ENCODE peak calls at places on chromosome 19, in six cellular contexts. G, M, J, B, W and T are unnamed samples.

GRCh38 chr19:35851213-35852028 is 883 bp downstream of the NPHS1 start:
- DNase-seq in G (no peak), M (no peak), W (no peak), J (no peak), B (no peak), T (no peak)

GRCh38 chr19:58409010-58409790 is 751 bp downstream of the ZNF584 start:
- DNase-seq in W (peak), J (no peak), G (peak), M (peak), B (no peak), T (no peak)

GRCh38 chr19:57410748-57411671 is at the start of gene ZNF17:
- DNase-seq in B (peak), M (peak), G (peak), W (peak), J (peak), T (peak)

GRCh38 chr19:7665076-7665475 is 3.8 kb upstream of the RETN start:
- DNase-seq in J (no peak), B (no peak), M (no peak), G (no peak), W (no peak), T (no peak)

GRCh38 chr19:52492201-52492960 is 35.1 kb upstream of the ZNF808 start:
- DNase-seq in M (no peak), B (no peak), G (no peak), J (no peak), W (no peak), T (no peak)

GRCh38 chr19:36225219-36225892 is 10.4 kb downstream of the ZNF146 start:
- DNase-seq in J (no peak), W (no peak), B (no peak), G (no peak), M (no peak), T (peak)

GRCh38 chr19:38654478-38655079 is 7.1 kb downstream of the ACTN4 start:
- DNase-seq in J (no peak), B (no peak), G (no peak), W (peak), M (no peak), T (no peak)

GRCh38 chr19:4929186-4929585 is 19.9 kb downstream of the UHRF1 start:
- DNase-seq in B (no peak), G (no peak), M (no peak), J (no peak), W (no peak), T (no peak)

GRCh38 chr19:16036941-16037340 is 39.4 kb upstream of the TPM4 start:
- DNase-seq in B (no peak), G (no peak), W (no peak), J (no peak), M (no peak), T (no peak)

GRCh38 chr19:23378948-23379347 is 16.3 kb downstream of the ZNF91 start:
- DNase-seq in B (no peak), M (no peak), W (no peak), G (no peak), J (no peak), T (no peak)

GRCh38 chr19:13492128-13492527 is 14.2 kb downstream of the CACNA1A start:
- DNase-seq in B (no peak), J (no peak), W (peak), G (no peak), M (no peak), T (peak)

GRCh38 chr19:47651132-47651531 is 42.2 kb downstream of the BICRA start:
- DNase-seq in J (no peak), B (no peak), G (no peak), W (no peak), M (no peak), T (no peak)

GRCh38 chr19:47649588-47649987 is 40.7 kb downstream of the BICRA start:
- DNase-seq in B (no peak), J (no peak), W (no peak), G (no peak), M (no peak), T (no peak)

GRCh38 chr19:47652285-47652684 is 43.4 kb downstream of the BICRA start:
- DNase-seq in G (no peak), W (no peak), M (no peak), J (no peak), B (no peak), T (no peak)

GRCh38 chr19:47650695-47651094 is 41.8 kb downstream of the BICRA start:
- DNase-seq in B (no peak), G (no peak), M (no peak), J (no peak), W (no peak), T (no peak)

DNA sequence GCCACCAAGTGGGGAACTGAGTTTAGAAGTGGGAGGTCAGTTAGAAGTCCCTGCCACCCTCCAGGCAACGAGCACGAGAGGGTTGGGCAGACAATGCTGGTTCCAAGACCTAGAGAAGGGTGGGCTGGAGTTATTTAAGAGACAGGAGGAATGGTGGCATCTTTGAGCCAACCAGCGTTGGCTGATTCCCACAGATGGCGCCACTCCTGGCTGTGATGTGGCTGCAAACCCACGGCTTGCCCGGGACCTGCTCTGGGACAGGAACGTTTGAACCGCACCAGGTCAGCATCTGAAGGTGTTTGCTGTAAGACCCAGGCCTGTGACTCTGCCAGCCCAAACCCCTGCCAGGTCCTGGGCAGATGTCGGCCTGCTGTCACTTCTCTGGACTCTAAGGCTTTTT is 42.8 kb downstream of the BICRA start:
- DNase-seq in B (no peak), M (no peak), G (no peak), W (no peak), J (no peak), T (no peak)
- TF ChIP-seq CTCF in B (no peak), M (no peak), G (no peak), W (peak), J (no peak), T (no peak)

GRCh38 chr19:41816761-41817160 is 20.4 kb downstream of the CEACAM3 start:
- DNase-seq in G (no peak), W (no peak), M (no peak), B (no peak), J (no peak), T (no peak)

GRCh38 chr19:41815301-41815700 is 18.9 kb downstream of the CEACAM3 start:
- DNase-seq in M (no peak), J (no peak), W (no peak), G (no peak), B (no peak), T (no peak)

GRCh38 chr19:41821003-41821735 is 23.3 kb downstream of the LYPD4 start:
- DNase-seq in G (no peak), B (peak), J (peak), W (peak), M (peak), T (no peak)
- TF ChIP-seq CTCF in G (peak), B (peak), J (peak), W (peak), M (peak), T (peak)

DNA sequence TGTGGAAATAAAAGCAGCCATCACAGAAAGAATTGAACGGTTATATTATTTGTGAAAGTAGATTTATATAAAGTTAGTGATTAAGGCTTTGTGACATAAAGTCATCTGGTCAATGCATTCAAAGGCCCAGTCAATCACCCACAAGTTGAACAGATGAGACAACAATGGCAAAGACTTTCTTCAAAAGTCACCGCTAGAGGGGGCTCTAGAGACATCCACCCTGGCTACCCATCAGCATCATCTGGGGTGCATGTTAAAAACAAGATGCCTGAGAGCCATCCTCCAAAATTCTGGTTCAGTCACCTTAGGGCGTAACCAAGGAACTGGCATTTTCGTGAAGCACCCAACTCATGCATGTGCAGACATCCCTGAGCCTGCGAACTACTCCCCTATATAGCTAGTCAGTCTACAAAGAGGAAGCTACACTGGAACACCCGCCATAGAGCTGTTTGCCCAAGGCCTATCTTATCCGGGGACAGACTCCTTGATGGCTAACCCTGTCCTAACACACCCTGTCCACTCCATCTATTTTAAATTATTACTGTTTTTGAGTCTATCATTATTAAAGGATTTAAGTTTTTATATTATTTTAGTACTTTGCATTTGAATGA is 970.5 kb downstream of the UQCRFS1 start:
- DNase-seq in J (no peak), M (peak), B (peak), G (no peak), W (peak), T (no peak)
- TF ChIP-seq CTCF in J (peak), M (no peak), B (peak), G (peak), W (peak), T (peak)

DNA sequence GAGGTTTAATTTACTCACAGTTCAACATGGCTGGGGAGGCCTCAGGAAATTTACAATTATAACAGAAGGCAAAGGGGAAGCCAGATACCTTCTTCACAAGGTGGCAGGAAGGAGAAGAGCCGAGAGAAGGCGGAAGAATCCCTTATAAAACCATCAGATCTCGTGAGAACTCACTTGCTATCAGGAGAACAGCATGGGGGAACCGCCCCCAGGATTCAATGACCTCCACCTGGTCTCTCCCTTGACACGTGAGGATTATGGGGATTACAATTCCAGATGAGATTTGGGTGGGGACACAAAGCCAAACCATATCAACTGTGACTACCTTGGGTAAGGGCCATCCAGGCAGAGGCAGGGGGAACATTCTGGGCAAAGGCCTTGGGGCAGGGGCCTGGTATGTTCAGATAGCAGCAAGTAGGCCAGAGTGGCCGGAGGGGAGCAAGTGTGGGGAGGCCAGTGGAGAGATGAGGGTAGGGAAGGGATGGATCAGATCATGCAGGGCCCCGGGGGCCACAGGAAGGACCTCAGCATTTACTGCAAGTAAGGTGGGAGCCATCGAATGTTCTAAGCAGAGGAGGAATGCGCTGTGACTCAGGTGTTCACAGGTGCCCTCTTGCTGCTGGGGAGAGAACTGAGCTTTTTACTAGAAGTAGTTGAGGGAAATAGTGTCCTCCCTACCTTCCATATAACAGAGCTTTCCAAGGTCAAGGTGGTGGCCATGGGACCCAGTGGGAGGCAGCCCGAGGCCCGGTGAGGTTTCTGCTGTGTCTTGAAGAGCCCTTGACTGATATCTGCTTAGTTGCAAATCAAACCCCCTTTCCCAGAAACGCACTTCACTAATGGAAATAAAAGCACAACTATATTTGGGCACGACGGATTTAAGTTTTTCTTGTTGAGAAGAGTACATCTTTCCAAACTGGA is 18.0 kb downstream of the RAB3D start:
- DNase-seq in B (no peak), M (no peak), G (no peak), J (no peak), W (no peak), T (no peak)
- TF ChIP-seq CTCF in B (no peak), M (no peak), G (no peak), J (no peak), W (no peak), T (no peak)

GRCh38 chr19:11535792-11536595 is 2.7 kb upstream of the CNN1 start:
- DNase-seq in B (peak), W (peak), G (peak), J (peak), M (peak), T (no peak)

GRCh38 chr19:11534538-11534937 is 4.1 kb upstream of the CNN1 start:
- DNase-seq in W (no peak), G (no peak), B (no peak), J (no peak), M (no peak), T (no peak)

GRCh38 chr19:11528551-11529341 is at the start of gene ECSIT:
- DNase-seq in G (peak), B (peak), J (peak), W (peak), M (peak), T (peak)

DNA sequence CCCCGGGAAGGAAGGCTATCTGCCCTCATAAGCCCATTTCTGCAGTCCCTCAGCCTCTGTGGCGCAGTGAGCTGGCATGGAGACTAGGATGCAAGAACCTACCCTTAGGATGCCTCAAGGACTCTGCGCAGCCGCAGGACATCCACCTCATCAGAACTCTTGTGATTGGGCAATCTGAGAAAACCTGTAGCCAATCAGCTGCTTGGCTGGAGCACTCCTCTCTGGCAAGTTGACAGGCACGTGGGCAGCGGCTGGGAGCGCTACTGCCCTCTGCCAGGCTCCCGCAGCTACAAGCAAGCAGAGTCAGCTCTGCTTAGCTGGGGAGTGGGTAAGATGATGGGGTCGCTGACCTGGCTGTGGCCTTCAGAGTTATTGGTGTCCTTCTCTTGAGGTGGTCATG is 1.5 kb upstream of the ECSIT start:
- DNase-seq in M (peak), W (peak), G (peak), J (peak), B (no peak), T (no peak)
- TF ChIP-seq CTCF in M (no peak), W (no peak), G (peak), J (no peak), B (no peak), T (peak)

GRCh38 chr19:18338471-18339001 is 1.9 kb upstream of the PGPEP1 start:
- DNase-seq in W (no peak), J (no peak), B (no peak), M (no peak), G (no peak), T (no peak)

GRCh38 chr19:18340237-18340989 is at the start of gene PGPEP1:
- DNase-seq in B (peak), M (peak), J (peak), G (peak), W (peak), T (no peak)

GRCh38 chr19:18342090-18342632 is 1.8 kb downstream of the PGPEP1 start:
- DNase-seq in J (no peak), B (no peak), W (no peak), G (no peak), M (no peak), T (no peak)

GRCh38 chr19:18340990-18341868 is 831 bp downstream of the PGPEP1 start:
- DNase-seq in G (peak), B (peak), J (peak), M (peak), W (no peak), T (no peak)

GRCh38 chr19:18339703-18340102 is 695 bp upstream of the PGPEP1 start:
- DNase-seq in M (peak), W (peak), B (peak), J (no peak), G (no peak), T (no peak)
- TF ChIP-seq CTCF in M (peak), W (peak), B (peak), J (no peak), G (no peak), T (peak)

DNA sequence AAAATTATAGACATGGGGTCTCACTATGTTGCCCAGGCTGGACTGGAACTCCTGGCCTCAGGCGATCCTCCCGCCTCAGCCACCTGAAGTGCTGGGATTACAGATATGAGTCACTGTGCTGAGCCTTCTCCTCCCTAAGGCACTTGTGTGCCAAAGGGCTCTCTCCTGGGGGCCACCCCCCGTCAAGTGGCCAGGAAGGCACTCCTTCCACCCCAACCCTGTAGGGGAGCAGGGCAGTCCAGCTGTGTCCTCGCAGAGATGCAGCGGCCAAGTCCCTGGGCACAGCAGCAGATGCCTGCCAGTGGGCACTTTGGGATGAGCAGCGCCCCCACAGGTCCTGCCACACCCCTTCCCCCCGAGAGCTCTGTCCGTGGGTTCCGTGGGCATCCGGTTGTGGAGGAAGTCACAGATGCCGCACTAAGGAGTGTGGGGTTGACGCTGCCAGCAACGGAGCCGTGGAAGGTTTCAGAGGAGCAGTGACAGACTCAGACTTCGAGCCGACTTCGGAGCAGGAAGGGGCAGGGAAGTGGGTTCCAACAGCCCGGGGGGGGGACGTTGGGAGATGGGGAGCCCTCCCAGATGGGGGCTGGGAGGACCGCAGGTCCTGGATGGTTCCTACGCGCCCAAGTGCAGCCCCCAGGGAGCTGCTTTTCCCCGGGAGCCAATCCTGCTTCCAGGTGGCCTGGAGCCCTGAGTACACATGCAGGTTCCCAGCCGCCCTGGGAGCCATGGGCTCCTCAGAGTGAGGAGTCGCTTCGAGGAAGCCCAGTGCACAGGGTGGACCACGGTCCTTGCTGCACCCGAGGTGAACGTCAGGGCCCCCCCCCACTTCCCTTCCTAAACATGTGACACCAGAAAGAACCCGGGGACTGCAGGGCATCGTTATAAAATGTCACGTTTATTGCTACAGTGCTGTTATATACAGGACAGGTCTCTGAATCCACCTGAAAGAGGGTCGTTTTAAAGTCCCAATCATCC is 3.4 kb upstream of the UQCR11 start:
- DNase-seq in G (no peak), W (no peak), B (peak), J (no peak), M (no peak), T (no peak)
- TF ChIP-seq CTCF in G (no peak), W (no peak), B (no peak), J (no peak), M (no peak), T (no peak)

DNA sequence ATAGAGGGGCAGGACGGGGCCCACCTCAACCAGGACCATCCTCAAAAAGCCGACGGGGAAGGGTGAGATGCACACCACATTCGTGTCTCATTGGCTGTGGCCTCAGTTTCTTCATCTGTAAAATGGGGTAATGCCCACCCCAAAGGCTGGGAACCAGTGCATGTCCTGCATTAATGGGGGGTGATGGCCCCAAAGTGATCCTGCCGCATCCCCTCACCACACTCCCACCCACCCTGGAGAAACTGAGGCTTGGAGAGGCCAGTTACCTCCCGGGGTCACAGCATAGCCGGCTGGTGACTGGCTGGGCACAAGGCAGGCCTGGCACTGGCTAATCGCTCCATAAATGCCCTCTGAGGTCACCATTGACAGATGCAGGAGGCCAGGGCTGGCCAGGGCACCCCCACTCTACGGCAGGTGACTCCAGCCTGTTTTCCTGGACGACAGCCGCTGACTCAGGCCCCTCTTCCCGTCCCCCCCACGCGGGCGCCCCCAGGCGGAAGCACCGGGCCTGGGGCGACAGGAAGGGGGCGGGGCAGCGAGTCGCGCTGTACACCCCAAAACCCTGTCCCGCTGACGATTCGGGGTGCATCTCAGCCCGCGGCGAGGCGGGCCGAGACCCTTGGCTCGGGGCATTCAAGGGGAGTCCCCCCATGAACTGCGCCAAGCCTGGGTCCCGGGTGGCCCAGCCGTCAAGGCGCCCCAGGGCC is 483 bp upstream of the MIDN start:
- DNase-seq in M (peak), J (peak), W (peak), B (peak), G (peak), T (no peak)
- TF ChIP-seq CTCF in M (no peak), J (no peak), W (peak), B (no peak), G (peak), T (peak)